ENCODE peak calls at places on chromosomes 5 and 9, in nine cellular contexts. E is mammary epithelial cell; U is foreskin keratinocyte; M is PC-9; O is endothelial cell of umbilical vein; F is stomach; J is pancreas; V is effector memory CD4-positive, alpha-beta T cell; Z is suprapubic skin. L is an unnamed sample.

GRCh38 chr5:102221949-102222348 is 74.1 kb downstream of the SLCO4C1 start:
- DNase-seq in J (no peak), O (no peak), F (no peak), E (no peak), V (no peak), M (no peak), U (no peak), Z (no peak), L (no peak)

GRCh38 chr5:133193794-133194193 is 142.0 kb downstream of the HSPA4 start:
- DNase-seq in F (no peak), V (no peak), E (no peak), U (no peak), O (no peak), M (no peak), J (no peak), Z (no peak), L (no peak)

GRCh38 chr5:151060742-151061141 is 20.1 kb downstream of the TNIP1 start:
- DNase-seq in Z (no peak), E (no peak), M (no peak), J (no peak), O (no peak), V (no peak), U (no peak), F (no peak), L (no peak)

GRCh38 chr5:77993799-77994318 is 217.7 kb upstream of the TBCA start:
- DNase-seq in Z (no peak), U (no peak), V (no peak), M (no peak), O (no peak), F (no peak), E (no peak), J (no peak), L (no peak)

GRCh38 chr5:91182763-91183162 is 200.4 kb downstream of the ARRDC3 start:
- DNase-seq in J (no peak), U (no peak), Z (no peak), E (no peak), O (no peak), M (no peak), F (no peak), V (no peak), L (no peak)

GRCh38 chr5:38237681-38238080 is 20.7 kb upstream of the EGFLAM start:
- DNase-seq in O (no peak), M (no peak), F (no peak), Z (no peak), U (no peak), J (no peak), V (no peak), E (no peak), L (no peak)

GRCh38 chr5:5881294-5881693 is 458.8 kb downstream of the ICE1 start:
- DNase-seq in J (no peak), Z (no peak), V (no peak), E (no peak), M (no peak), U (no peak), F (no peak), O (no peak), L (no peak)

GRCh38 chr5:83564069-83564749 is 92.7 kb downstream of the VCAN start:
- DNase-seq in U (no peak), M (peak), F (no peak), V (no peak), E (peak), Z (no peak), J (no peak), O (peak), L (no peak)

GRCh38 chr9:89917861-89918260 is 313.0 kb downstream of the GADD45G start:
- DNase-seq in O (no peak), V (no peak), M (no peak), E (no peak), U (no peak), F (no peak), Z (peak), J (no peak), L (no peak)

GRCh38 chr5:87361031-87361443 is 51.7 kb downstream of the CCNH start:
- DNase-seq in E (no peak), J (no peak), M (no peak), F (no peak), O (no peak), Z (no peak), V (no peak), U (no peak), L (no peak)

GRCh38 chr5:63860379-63860778 is 101.9 kb downstream of the HTR1A start:
- DNase-seq in O (no peak), V (no peak), Z (no peak), E (no peak), F (no peak), J (no peak), M (no peak), U (no peak), L (no peak)

GRCh38 chr9:24245988-24246387 is 299.7 kb downstream of the IZUMO3 start:
- DNase-seq in E (peak), M (no peak), V (no peak), O (no peak), F (no peak), J (no peak), Z (no peak), U (no peak), L (no peak)

GRCh38 chr5:154857091-154857533 is 1.3 kb upstream of the CNOT8 start:
- DNase-seq in O (no peak), M (no peak), Z (peak), J (no peak), V (peak), E (no peak), F (peak), U (no peak), L (no peak)

GRCh38 chr9:111016046-111017026 is 21.9 kb downstream of the LPAR1 start:
- DNase-seq in M (peak), O (peak), V (no peak), Z (no peak), U (peak), J (no peak), F (no peak), E (peak), L (no peak)

GRCh38 chr5:166340039-166340438 is 1951.4 kb upstream of the WWC1 start:
- DNase-seq in Z (no peak), U (no peak), J (no peak), V (no peak), E (no peak), O (no peak), F (no peak), M (no peak), L (no peak)

GRCh38 chr5:166341708-166342329 is 1949.6 kb upstream of the WWC1 start:
- DNase-seq in U (no peak), V (no peak), Z (no peak), M (no peak), J (no peak), O (no peak), E (no peak), F (no peak), L (no peak)

GRCh38 chr5:166338801-166339200 is 1952.6 kb upstream of the WWC1 start:
- DNase-seq in Z (no peak), O (no peak), J (no peak), M (no peak), V (no peak), E (no peak), F (no peak), U (peak), L (no peak)

GRCh38 chr5:166347051-166347450 is 1944.4 kb upstream of the WWC1 start:
- DNase-seq in E (no peak), O (no peak), J (no peak), M (no peak), U (no peak), V (no peak), Z (no peak), F (no peak), L (no peak)

DNA sequence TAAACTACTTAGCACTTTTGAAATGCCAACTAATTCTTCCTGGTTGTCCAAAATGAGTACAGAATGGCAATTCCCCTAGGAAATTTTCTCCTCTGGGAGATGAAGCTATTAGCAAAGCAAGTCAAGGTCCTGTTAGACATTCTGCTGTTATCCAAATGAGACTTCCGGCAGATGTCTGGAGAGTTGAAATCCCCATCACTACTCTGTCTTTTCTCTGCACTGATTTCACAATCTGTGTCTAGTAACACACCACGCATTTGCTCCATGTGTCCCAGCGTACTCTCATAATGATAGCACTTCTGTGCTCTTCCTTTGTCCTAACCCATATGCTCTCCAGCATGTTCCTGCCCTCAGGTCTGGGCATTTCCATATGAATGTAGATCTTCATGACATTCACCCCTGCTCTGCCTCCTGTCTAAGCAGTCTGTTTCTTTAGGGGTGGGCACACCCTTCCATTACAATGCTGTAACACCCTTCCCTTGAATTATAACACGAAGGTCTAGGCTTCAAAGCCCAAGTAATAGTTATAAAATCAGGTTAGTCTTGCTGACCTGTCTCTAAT is 1949.0 kb upstream of the WWC1 start:
- DNase-seq in U (no peak), Z (no peak), O (no peak), E (no peak), J (no peak), F (no peak), M (no peak), V (no peak), L (no peak)
- H3K27ac ChIP-seq in U (no peak), Z (no peak), O (no peak), E (no peak), J (no peak), F (no peak), M (no peak), V (no peak), L (no peak)

GRCh38 chr5:110055301-110055700 is 365.6 kb downstream of the MAN2A1 start:
- DNase-seq in Z (no peak), V (no peak), F (no peak), J (no peak), E (peak), M (no peak), U (peak), O (no peak), L (no peak)
- H3K27ac ChIP-seq in Z (no peak), V (no peak), F (no peak), J (no peak), E (no peak), M (no peak), U (no peak), O (no peak), L (no peak)

GRCh38 chr5:36944024-36944423 is 67.5 kb downstream of the NIPBL start:
- DNase-seq in V (no peak), Z (no peak), F (no peak), U (no peak), J (no peak), M (no peak), O (no peak), E (no peak), L (no peak)

GRCh38 chr5:36945687-36946086 is 69.1 kb downstream of the NIPBL start:
- DNase-seq in U (no peak), O (no peak), M (no peak), J (no peak), V (no peak), E (no peak), Z (no peak), F (no peak), L (no peak)

GRCh38 chr5:36944607-36945225 is 68.1 kb downstream of the NIPBL start:
- DNase-seq in M (peak), Z (no peak), U (no peak), F (no peak), J (no peak), V (no peak), E (peak), O (peak), L (no peak)

GRCh38 chr5:36946101-36946500 is 69.5 kb downstream of the NIPBL start:
- DNase-seq in V (no peak), M (no peak), U (no peak), Z (no peak), E (no peak), F (no peak), J (no peak), O (no peak), L (no peak)

GRCh38 chr5:36943584-36943983 is 67.0 kb downstream of the NIPBL start:
- DNase-seq in J (no peak), O (no peak), M (no peak), U (no peak), F (no peak), Z (no peak), E (no peak), V (no peak), L (no peak)
- H3K27ac ChIP-seq in J (no peak), O (no peak), M (no peak), U (no peak), F (no peak), Z (no peak), E (no peak), V (no peak), L (no peak)

GRCh38 chr9:128818099-128818838 is at the start of gene ENDOG:
- DNase-seq in E (peak), Z (peak), V (peak), F (peak), J (peak), O (peak), M (peak), U (peak), L (peak)

GRCh38 chr9:128821584-128822406 is 3.5 kb downstream of the ENDOG start:
- DNase-seq in U (no peak), M (no peak), Z (no peak), E (no peak), O (no peak), F (no peak), V (no peak), J (no peak), L (no peak)

GRCh38 chr9:128819716-128820664 is 1.7 kb downstream of the ENDOG start:
- DNase-seq in Z (no peak), O (no peak), E (no peak), V (no peak), F (no peak), J (no peak), U (peak), M (no peak), L (no peak)

GRCh38 chr9:128820665-128821583 is 2.6 kb downstream of the ENDOG start:
- DNase-seq in U (no peak), V (no peak), E (no peak), O (no peak), M (no peak), Z (no peak), F (no peak), J (no peak), L (no peak)

DNA sequence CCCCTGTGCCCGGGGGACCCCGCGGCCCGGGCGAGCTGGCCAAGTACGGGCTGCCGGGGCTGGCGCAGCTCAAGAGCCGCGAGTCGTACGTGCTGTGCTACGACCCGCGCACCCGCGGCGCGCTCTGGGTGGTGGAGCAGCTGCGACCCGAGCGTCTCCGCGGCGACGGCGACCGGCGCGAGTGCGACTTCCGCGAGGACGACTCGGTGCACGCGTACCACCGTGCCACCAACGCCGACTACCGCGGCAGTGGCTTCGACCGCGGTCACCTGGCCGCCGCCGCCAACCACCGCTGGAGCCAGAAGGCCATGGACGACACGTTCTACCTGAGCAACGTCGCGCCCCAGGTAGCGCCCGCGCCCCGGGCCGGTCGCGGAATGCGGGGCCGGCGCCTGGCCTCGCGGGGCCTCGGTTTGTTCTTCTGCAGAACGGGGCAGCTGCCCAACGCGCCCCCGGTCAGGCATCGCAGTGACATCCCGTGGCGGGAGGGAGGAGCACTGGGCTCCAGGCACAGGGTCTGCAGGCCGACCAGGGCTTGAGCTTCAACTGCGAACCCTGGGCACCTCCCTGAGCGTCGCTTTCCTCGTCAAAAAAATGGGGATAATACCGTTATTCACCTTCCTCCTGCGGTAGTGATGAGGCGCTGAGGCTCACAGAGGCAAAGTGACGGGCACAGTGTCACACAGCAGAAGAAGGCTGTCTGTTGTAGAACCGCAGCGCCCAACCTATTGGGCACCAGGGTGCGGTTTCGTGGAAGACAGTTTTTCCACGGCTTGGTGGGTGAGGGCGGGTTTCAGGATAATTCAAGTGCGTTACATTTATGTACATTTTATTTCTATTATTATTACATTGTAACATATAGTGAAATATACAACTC is 777 bp downstream of the ENDOG start:
- DNase-seq in E (peak), V (peak), J (peak), O (peak), F (peak), Z (no peak), U (peak), M (no peak), L (no peak)
- H3K27ac ChIP-seq in E (no peak), V (peak), J (peak), O (no peak), F (peak), Z (peak), U (no peak), M (no peak), L (peak)

GRCh38 chr9:98182069-98182820 is 10.2 kb downstream of the CORO2A start:
- DNase-seq in E (no peak), F (no peak), U (no peak), Z (no peak), J (no peak), O (no peak), V (no peak), M (no peak), L (no peak)

GRCh38 chr9:98180996-98181395 is 11.4 kb downstream of the CORO2A start:
- DNase-seq in V (no peak), Z (no peak), F (no peak), J (no peak), U (no peak), E (no peak), M (no peak), O (no peak), L (no peak)

GRCh38 chr9:98184326-98184725 is 8.1 kb downstream of the CORO2A start:
- DNase-seq in E (no peak), Z (no peak), O (no peak), J (no peak), M (no peak), F (no peak), U (no peak), V (no peak), L (no peak)

GRCh38 chr9:98181746-98182068 is 10.7 kb downstream of the CORO2A start:
- DNase-seq in V (no peak), U (no peak), Z (no peak), M (no peak), F (no peak), O (no peak), E (no peak), J (no peak), L (no peak)

GRCh38 chr9:98182889-98183599 is 9.4 kb downstream of the CORO2A start:
- DNase-seq in U (no peak), F (no peak), J (no peak), M (peak), O (no peak), V (no peak), E (no peak), Z (no peak), L (no peak)
- H3K27ac ChIP-seq in U (no peak), F (no peak), J (no peak), M (no peak), O (no peak), V (no peak), E (no peak), Z (no peak), L (no peak)

L was measured in epithelial cell of prostate.